ENCODE peak calls at places on chromosomes 5 and 9, in eight cellular contexts. Z is breast epithelium, W is esophagus squamous epithelium, M is heart left ventricle, F is uterus, N is gastrocnemius medialis, R is tibial nerve, T is ovary. C is an unnamed sample.

GRCh38 chr9:113528811-113529210 is 65.3 kb downstream of the RGS3 start:
- DNase-seq in M (no peak), W (no peak), T (no peak), Z (no peak), F (no peak), N (no peak), R (no peak), C (no peak)

GRCh38 chr9:36487482-36488321 is 85.0 kb upstream of the MELK start:
- DNase-seq in F (peak; percentile 91), N (peak; percentile 86), T (peak; percentile 92), W (peak; percentile 32), M (peak; percentile 94), Z (peak; percentile 81), R (peak; percentile 66), C (peak; percentile 94)

GRCh38 chr5:155008669-155009068 is 4.9 kb upstream of the KIF4B start:
- DNase-seq in R (no peak), M (no peak), N (no peak), Z (no peak), W (no peak), F (no peak), T (no peak), C (no peak)

GRCh38 chr9:96056221-96056620 is 180.7 kb downstream of the ERCC6L2 start:
- DNase-seq in M (no peak), F (no peak), R (no peak), Z (no peak), N (no peak), T (no peak), W (no peak), C (no peak)

GRCh38 chr9:14870086-14870485 is 40.1 kb downstream of the FREM1 start:
- DNase-seq in F (no peak), T (no peak), R (no peak), M (no peak), W (no peak), Z (no peak), N (no peak), C (no peak)

GRCh38 chr5:179258001-179258921 is 87.0 kb downstream of the ADAMTS2 start:
- DNase-seq in Z (no peak), T (no peak), R (no peak), W (no peak), N (peak; percentile 9), F (peak; percentile 16), M (peak; percentile 24), C (no peak)

GRCh38 chr5:23445573-23445972 is 61.8 kb upstream of the PRDM9 start:
- DNase-seq in T (no peak), W (no peak), R (no peak), Z (no peak), F (no peak), M (no peak), N (no peak), C (no peak)

GRCh38 chr9:79946718-79947117 is 375.0 kb downstream of the TLE4 start:
- DNase-seq in R (peak; percentile 7), T (peak; percentile 52), W (no peak), M (no peak), N (no peak), F (no peak), Z (no peak), C (no peak)

GRCh38 chr9:71048271-71048670 is 73.2 kb downstream of the TRPM3 start:
- DNase-seq in M (no peak), W (no peak), T (no peak), N (no peak), R (no peak), F (no peak), Z (no peak), C (no peak)

GRCh38 chr5:105392122-105392709 is 1829.6 kb upstream of the NUDT12 start:
- DNase-seq in T (peak; percentile 8), N (no peak), M (no peak), W (no peak), F (no peak), R (no peak), Z (no peak), C (no peak)

GRCh38 chr9:93598647-93599241 is 22.4 kb downstream of the PHF2 start:
- DNase-seq in F (no peak), Z (no peak), M (no peak), N (no peak), W (no peak), T (peak; percentile 10), R (no peak), C (no peak)

GRCh38 chr9:125748511-125749099 is 1.4 kb downstream of the PBX3 start:
- DNase-seq in Z (no peak), F (no peak), T (peak; percentile 51), M (no peak), N (no peak), R (no peak), W (no peak), C (peak; percentile 14)

GRCh38 chr9:125749287-125749935 is 2.2 kb downstream of the PBX3 start:
- DNase-seq in T (no peak), M (no peak), W (no peak), F (no peak), R (no peak), N (no peak), Z (no peak), C (no peak)

GRCh38 chr9:125747053-125747764 is at the start of gene PBX3:
- DNase-seq in T (peak; percentile 78), M (peak; percentile 53), W (no peak), F (peak; percentile 63), R (no peak), Z (peak; percentile 32), N (no peak), C (peak; percentile 65)

GRCh38 chr9:125746774-125747052 is 460 bp upstream of the PBX3 start:
- DNase-seq in M (no peak), F (no peak), N (no peak), W (no peak), T (no peak), Z (no peak), R (no peak), C (no peak)

GRCh38 chr9:125747765-125748510 is 765 bp downstream of the PBX3 start:
- DNase-seq in R (no peak), T (peak; percentile 56), W (no peak), F (peak; percentile 35), Z (no peak), N (no peak), M (peak; percentile 47), C (peak; percentile 39)
- TF ChIP-seq POLR2A in R (no peak), T (no peak), W (no peak), F (no peak), Z (no peak), N (no peak), M (no peak), C (peak; percentile 18)

GRCh38 chr5:63877961-63878360 is 84.3 kb downstream of the HTR1A start:
- DNase-seq in N (no peak), R (no peak), T (no peak), W (no peak), F (no peak), Z (no peak), M (no peak), C (no peak)
- TF ChIP-seq CTCF in N (no peak), R (no peak), T (no peak), W (no peak), F (no peak), Z (no peak), M (no peak), C (no peak)

GRCh38 chr9:122456123-122456522 is 21.6 kb downstream of the OR1J1 start:
- DNase-seq in F (no peak), Z (no peak), W (no peak), R (no peak), M (no peak), N (no peak), T (no peak), C (no peak)
- H3K36me3 ChIP-seq in F (no peaks in the 10 kb centered on the region), Z (no peaks in the 10 kb centered on the region), W (no peaks in the 10 kb centered on the region), R (no peaks in the 10 kb centered on the region), M (no peaks in the 10 kb centered on the region), N (no peaks in the 10 kb centered on the region), T (no peaks in the 10 kb centered on the region), C (no peaks in the 10 kb centered on the region)

GRCh38 chr9:131582466-131583341 is 37.4 kb downstream of the PRRT1B start:
- DNase-seq in N (no peak), R (no peak), F (no peak), Z (no peak), W (no peak), M (peak; percentile 27), T (no peak), C (no peak)
- TF ChIP-seq POLR2A in N (no peak), R (no peak), F (no peak), Z (no peak), W (no peak), M (no peak), T (no peak), C (no peak)

GRCh38 chr5:131610198-131611063 is 24.6 kb downstream of the RAPGEF6 start:
- DNase-seq in R (no peak), M (no peak), Z (no peak), N (no peak), T (no peak), F (no peak), W (no peak), C (no peak)
- TF ChIP-seq CTCF in R (no peak), M (no peak), Z (no peak), N (no peak), T (no peak), F (no peak), W (no peak), C (no peak)

GRCh38 chr9:37942616-37943328 is 38.8 kb upstream of the SLC25A51 start:
- DNase-seq in W (no peak), R (no peak), M (no peak), F (no peak), N (no peak), Z (no peak), T (no peak), C (no peak)
- H3K36me3 ChIP-seq in W (peaks cover 69% of the 10 kb centered on the region), R (peaks cover 26% of the 10 kb centered on the region), M (no peaks in the 10 kb centered on the region), F (no peaks in the 10 kb centered on the region), N (no peaks in the 10 kb centered on the region), Z (no peaks in the 10 kb centered on the region), T (no peaks in the 10 kb centered on the region), C (peaks cover 11% of the 10 kb centered on the region)

C was measured in body of pancreas.